ENCODE peak calls at places on chromosomes 3 and 15, in five cellular contexts. B is cardiac fibroblast, E is endodermal cell, U is K562, V is GM12865. S is an unnamed sample.

GRCh38 chr15:78382114-78382886 is 42.1 kb downstream of the CRABP1 start:
- DNase-seq in E (no peak), V (no peak), B (no peak), U (no peak), S (no peak)

GRCh38 chr15:48360841-48361240 is 29.6 kb downstream of the DUT start:
- DNase-seq in B (peak; percentile 89), E (no peak), V (no peak), U (no peak), S (no peak)

GRCh38 chr3:115638991-115639390 is 15.7 kb downstream of the GAP43 start:
- DNase-seq in U (no peak), E (no peak), V (no peak), B (no peak), S (no peak)

GRCh38 chr3:155739154-155739553 is 5.7 kb downstream of the PLCH1 start:
- DNase-seq in V (no peak), B (no peak), U (no peak), E (no peak), S (no peak)

GRCh38 chr3:196501316-196502064 is 2.1 kb downstream of the RNF168 start:
- DNase-seq in V (no peak), E (peak; percentile 55), U (no peak), B (peak; percentile 52), S (no peak)

GRCh38 chr3:8095724-8096123 is 405.9 kb upstream of the LMCD1 start:
- DNase-seq in B (no peak), V (no peak), U (no peak), E (peak; percentile 84), S (no peak)

GRCh38 chr15:30038667-30039523 is 43.9 kb upstream of the GOLGA8J start:
- DNase-seq in U (no peak), E (no peak), V (no peak), B (no peak), S (no peak)

GRCh38 chr3:177731644-177732268 is 534.5 kb upstream of the TBL1XR1 start:
- DNase-seq in E (no peak), U (no peak), B (peak; percentile 85), V (no peak), S (peak; percentile 78)

GRCh38 chr3:141877911-141878310 is 1.5 kb downstream of the ATP1B3 start:
- DNase-seq in E (no peak), B (peak; percentile 52), U (no peak), V (peak; percentile 38), S (no peak)

GRCh38 chr3:42656680-42657610 is 3.4 kb downstream of the ZBTB47 start:
- DNase-seq in B (no peak), E (no peak), V (no peak), U (no peak), S (no peak)

GRCh38 chr3:125043599-125044151 is 12.1 kb downstream of the HEG1 start:
- DNase-seq in V (no peak), U (no peak), E (peak; percentile 48), B (no peak), S (no peak)

GRCh38 chr3:112056451-112056929 is 22.0 kb downstream of the TMPRSS7 start:
- DNase-seq in E (no peak), B (peak; percentile 77), U (no peak), V (no peak), S (no peak)

GRCh38 chr3:7382293-7383033 is 521.5 kb downstream of the GRM7 start:
- DNase-seq in U (no peak), V (no peak), B (peak; percentile 43), E (no peak), S (no peak)

GRCh38 chr15:69610264-69610663 is 157.6 kb downstream of the RPLP1 start:
- DNase-seq in B (no peak), V (no peak), E (peak; percentile 7), U (no peak), S (no peak)

GRCh38 chr3:45779746-45780735 is 16.3 kb downstream of the SLC6A20 start:
- DNase-seq in E (peak; percentile 44), B (no peak), U (no peak), V (no peak), S (no peak)

GRCh38 chr3:141085331-141086047 is 34.3 kb downstream of the SPSB4 start:
- DNase-seq in E (peak; percentile 43), B (no peak), V (no peak), U (no peak), S (no peak)

GRCh38 chr3:179149239-179149887 is 1.2 kb downstream of the PIK3CA start:
- DNase-seq in B (peak; percentile 56), V (peak; percentile 84), U (no peak), E (no peak), S (no peak)

GRCh38 chr3:172085557-172085895 is 46.1 kb downstream of the FNDC3B start:
- DNase-seq in V (no peak), B (no peak), E (no peak), U (no peak), S (no peak)

GRCh38 chr3:66476852-66477381 is 23.9 kb downstream of the LRIG1 start:
- DNase-seq in U (no peak), E (no peak), V (no peak), B (no peak), S (no peak)

GRCh38 chr3:188361888-188362287 is 207.9 kb downstream of the LPP start:
- DNase-seq in E (no peak), V (no peak), U (no peak), B (no peak), S (no peak)

GRCh38 chr3:15953841-15954240 is 156.1 kb upstream of the ANKRD28 start:
- DNase-seq in V (peak; percentile 10), B (peak; percentile 14), U (peak; percentile 40), E (no peak), S (no peak)

GRCh38 chr3:51388286-51389029 is 2.6 kb upstream of the RBM15B start:
- DNase-seq in E (peak; percentile 66), B (no peak), U (no peak), V (peak; percentile 30), S (no peak)

GRCh38 chr3:42473083-42473932 is 29.1 kb upstream of the VIPR1 start:
- DNase-seq in B (peak; percentile 95), E (no peak), U (no peak), V (no peak), S (no peak)

GRCh38 chr3:32442766-32443165 is 51.1 kb downstream of the CMTM7 start:
- DNase-seq in U (no peak), B (peak; percentile 51), V (no peak), E (no peak), S (no peak)

DNA sequence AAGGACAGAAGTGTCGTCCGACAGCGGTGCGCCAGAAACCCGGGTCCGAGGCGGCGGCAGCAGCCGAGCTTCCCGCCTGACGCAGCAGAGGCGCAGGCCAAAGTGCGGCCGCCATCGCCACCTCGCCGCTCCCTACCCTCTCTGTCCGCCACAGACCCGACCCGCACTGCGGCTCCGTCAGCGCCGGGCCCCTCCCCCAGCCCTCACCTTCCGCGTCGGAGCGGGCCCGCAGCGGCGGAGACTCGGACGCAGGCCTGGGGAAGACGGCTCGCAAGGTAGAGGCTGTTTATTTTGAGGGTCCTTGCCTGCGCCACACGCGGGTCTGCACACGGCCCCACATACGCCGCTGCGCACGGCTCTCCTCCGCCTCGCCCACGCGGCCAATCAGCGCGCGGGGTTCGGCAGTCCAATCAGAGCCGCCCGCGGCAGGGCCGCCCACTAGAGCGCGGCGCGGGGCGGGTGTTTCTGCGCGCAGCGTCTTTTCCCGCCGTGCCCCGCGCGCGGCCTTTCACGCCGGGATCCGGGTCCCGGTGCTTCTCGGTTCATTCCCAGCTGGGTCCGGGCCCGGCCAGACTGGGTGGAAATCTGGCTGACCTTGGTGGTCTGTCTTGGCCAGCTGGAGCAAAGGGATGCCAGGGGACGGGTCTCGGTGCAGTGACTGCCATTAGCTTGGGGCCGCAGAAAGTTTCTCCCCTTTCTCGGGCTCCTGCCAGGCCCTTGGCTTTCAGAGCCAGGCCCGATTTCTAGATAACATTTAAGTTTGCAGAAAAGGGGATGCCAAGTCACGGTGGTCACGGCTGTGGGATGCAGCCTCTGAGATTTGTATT is at the start of gene CNBP:
- DNase-seq in E (peak; percentile 94), B (peak; percentile 93), V (peak; percentile 98), U (peak; percentile 91), S (peak; percentile 86)
- TF ChIP-seq CTCF in E (no peak), B (no peak), V (no peak), U (no peak), S (no peak)

GRCh38 chr3:191762323-191762960 is 301.5 kb downstream of the PYDC2 start:
- DNase-seq in U (no peak), E (no peak), V (no peak), B (peak; percentile 80), S (no peak)

DNA sequence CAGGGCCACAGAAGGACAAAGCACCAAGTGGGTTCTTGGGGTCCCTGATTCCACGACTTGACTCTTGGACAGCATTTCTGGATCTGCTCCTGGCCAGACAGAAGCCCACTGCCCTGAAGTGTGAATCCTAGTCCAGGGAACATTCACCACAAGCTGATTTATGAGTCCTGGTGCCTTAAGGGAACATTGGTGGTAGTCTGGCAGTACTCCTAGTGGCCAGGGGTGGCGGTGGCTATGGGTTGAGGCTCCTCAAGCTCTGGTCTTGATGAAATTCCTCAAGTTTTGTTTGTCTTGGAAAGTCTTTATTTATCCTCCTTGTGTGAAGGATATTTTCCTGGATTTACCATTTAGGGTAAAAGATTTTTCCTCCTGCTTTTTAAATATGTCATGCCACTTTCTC is 307.5 kb downstream of the PYDC2 start:
- DNase-seq in U (no peak), V (peak; percentile 3), E (peak; percentile 72), B (no peak), S (no peak)
- TF ChIP-seq CTCF in U (no peak), V (peak; percentile 24), E (peak; percentile 59), B (no peak), S (no peak)

DNA sequence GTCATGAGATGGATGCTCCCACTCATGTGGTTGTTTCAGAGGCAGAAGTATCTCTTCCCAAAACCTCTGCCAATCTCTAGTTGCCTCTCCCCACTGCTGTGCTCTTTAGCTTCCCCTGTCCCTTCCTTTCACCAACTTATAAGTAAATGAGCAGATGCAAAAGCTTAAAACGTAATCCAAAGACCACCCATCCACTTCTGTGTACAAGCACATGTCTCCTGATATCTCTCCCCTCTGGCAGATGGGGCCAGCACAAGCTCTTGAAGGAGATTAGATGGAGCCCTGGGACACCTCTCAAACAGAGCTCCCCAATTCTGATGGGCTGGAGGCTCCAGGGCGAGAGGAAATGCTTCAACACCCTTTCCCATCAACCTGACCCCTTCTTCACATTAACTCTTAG is 73.3 kb downstream of the MB21D2 start:
- DNase-seq in B (no peak), U (no peak), E (no peak), V (no peak), S (no peak)
- TF ChIP-seq CTCF in B (no peak), U (no peak), E (no peak), V (no peak), S (no peak)

DNA sequence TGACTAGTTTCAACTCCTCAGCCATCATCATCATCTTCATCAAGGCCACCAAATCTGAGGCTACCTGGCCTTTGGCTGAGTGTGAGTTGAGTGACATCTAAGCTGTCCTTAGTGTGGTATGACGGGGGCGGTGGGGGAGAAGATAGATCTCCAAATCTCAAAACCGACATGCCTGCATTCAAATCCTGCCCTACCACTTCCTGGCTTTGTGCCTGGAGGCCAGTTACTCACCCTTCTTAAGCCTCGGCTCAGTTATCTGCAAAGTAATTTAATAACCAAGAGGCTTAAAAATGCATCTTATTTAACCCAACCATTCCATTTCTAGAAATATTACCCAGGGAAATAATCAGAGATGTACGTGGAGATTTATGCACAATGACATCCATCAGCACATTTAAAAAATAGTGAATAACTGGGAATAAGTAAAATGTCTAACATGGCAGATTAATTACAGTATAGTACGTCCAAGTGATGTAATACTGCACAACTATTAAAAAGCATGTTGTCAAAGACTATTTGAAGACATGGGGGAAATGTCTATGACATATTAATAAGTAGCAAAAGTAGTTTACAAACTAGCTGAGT is 167.4 kb downstream of the NTRK3 start:
- DNase-seq in B (no peak), E (no peak), V (no peak), U (no peak), S (no peak)
- TF ChIP-seq CTCF in B (no peak), E (no peak), V (no peak), U (no peak), S (no peak)

GRCh38 chr3:138705675-138706074 is 97.1 kb downstream of the FAIM start:
- DNase-seq in U (no peak), E (no peak), V (no peak), B (no peak), S (no peak)
- TF ChIP-seq CTCF in U (no peak), E (no peak), V (no peak), B (no peak), S (no peak)

GRCh38 chr3:52388933-52389332 is 56.0 kb downstream of the SEMA3G start:
- DNase-seq in E (no peak), B (peak; percentile 9), V (no peak), U (no peak), S (no peak)
- TF ChIP-seq CTCF in E (no peak), B (no peak), V (no peak), U (no peak), S (no peak)

S was measured in AG09319.